ENCODE peak calls at places on chromosomes 3 and 15, in six cellular contexts. J is cardiac fibroblast, T is mesothelial cell of epicardium, M is HFFc6, X is astrocyte of the spinal cord, B is B cell. U is an unnamed sample.

GRCh38 chr3:150528359-150528797 is 17.9 kb downstream of the SERP1 start:
- DNase-seq in X (peak), B (no peak), T (no peak), M (peak), J (peak), U (peak)

GRCh38 chr3:153043729-153044314 is 118.2 kb upstream of the RAP2B start:
- DNase-seq in J (peak), X (peak), B (no peak), M (peak), T (no peak), U (no peak)

GRCh38 chr3:149751551-149751950 is 738 bp downstream of the COMMD2 start:
- DNase-seq in J (no peak), M (no peak), X (no peak), B (no peak), T (no peak), U (no peak)

GRCh38 chr15:69081310-69082004 is 67.0 kb downstream of the NOX5 start:
- DNase-seq in B (no peak), J (peak), M (peak), T (no peak), X (peak), U (no peak)

GRCh38 chr15:98722209-98722608 is 73.9 kb downstream of the IGF1R start:
- DNase-seq in X (no peak), J (no peak), B (no peak), M (no peak), T (no peak), U (no peak)

GRCh38 chr3:176651622-176652021 is 545.7 kb downstream of the TBL1XR1 start:
- DNase-seq in X (no peak), J (peak), M (no peak), T (no peak), B (no peak), U (no peak)

GRCh38 chr3:138124689-138125420 is 7.3 kb downstream of the A4GNT start:
- DNase-seq in X (peak), T (no peak), M (peak), J (peak), B (no peak), U (no peak)

GRCh38 chr3:170189396-170190256 is 8.1 kb upstream of the PHC3 start:
- DNase-seq in B (no peak), M (no peak), T (no peak), J (no peak), X (no peak), U (no peak)

GRCh38 chr3:183094711-183095110 is 4.6 kb downstream of the MCCC1 start:
- DNase-seq in J (no peak), M (no peak), T (no peak), B (no peak), X (no peak), U (no peak)

GRCh38 chr3:138049157-138049919 is 39.4 kb downstream of the CLDN18 start:
- DNase-seq in J (peak), X (peak), M (peak), T (no peak), B (no peak), U (no peak)

GRCh38 chr3:138325990-138326389 is 3.7 kb downstream of the NME9 start:
- DNase-seq in T (no peak), J (no peak), B (no peak), M (no peak), X (no peak), U (no peak)

GRCh38 chr3:40079203-40079844 is 230.2 kb upstream of the EIF1B start:
- DNase-seq in T (no peak), M (peak), J (peak), B (no peak), X (peak), U (no peak)

GRCh38 chr3:13785351-13785750 is 94.5 kb downstream of the WNT7A start:
- DNase-seq in T (no peak), B (no peak), J (no peak), M (no peak), X (no peak), U (no peak)

GRCh38 chr3:33975463-33975862 is 177.0 kb downstream of the PDCD6IP start:
- DNase-seq in J (peak), B (no peak), T (no peak), M (no peak), X (no peak), U (no peak)

GRCh38 chr3:42129014-42129953 is 38.1 kb downstream of the TRAK1 start:
- DNase-seq in T (no peak), X (peak), J (no peak), B (no peak), M (no peak), U (no peak)

GRCh38 chr15:95923797-95924196 is 406.7 kb upstream of the NR2F2 start:
- DNase-seq in J (no peak), B (no peak), M (no peak), T (no peak), X (no peak), U (no peak)

DNA sequence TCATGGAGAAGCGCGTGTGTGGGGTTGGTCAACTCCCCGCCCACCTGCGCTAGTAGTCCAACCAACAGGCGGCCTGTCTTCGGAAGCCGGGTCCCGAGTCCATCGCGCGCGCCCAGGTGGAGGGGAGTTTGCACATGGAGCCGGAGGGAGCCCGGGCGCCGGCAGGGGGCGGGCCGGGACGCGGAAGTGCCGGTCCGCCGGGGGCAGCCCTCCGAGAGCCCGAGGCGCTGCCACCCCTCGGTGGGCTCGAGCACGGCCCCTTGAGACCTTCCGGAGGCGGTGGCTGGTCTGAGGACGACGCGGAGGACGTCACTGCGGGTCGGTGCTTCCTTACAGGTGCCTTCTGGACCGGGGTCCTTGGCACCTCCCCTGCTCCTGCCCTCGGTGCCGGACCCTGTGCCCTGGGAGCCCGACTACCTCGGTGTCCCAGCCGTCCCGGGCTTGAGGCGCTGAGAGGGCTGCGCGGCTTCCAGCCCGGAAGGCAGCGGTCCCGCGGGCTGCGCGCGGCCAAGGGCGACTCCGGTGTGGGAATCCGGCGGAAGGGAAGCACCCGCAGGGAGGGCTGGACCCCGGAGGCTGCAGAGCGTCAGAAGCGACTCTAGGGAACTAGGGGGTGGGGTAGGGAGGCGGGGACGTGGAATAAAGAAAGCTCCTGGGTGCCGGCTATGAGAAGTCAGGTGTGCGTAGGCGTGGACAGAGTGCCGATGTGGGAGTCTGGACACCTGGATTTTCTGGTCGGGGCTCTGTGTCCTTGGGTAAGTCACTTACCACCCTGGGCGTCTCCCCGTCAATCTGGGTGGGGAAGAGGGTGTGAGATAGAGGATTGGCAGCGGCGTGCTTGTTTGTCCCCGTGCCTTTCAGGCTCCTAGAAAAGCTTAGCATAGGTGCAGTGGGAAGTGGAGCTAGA is 212.3 kb downstream of the FGF12 start:
- DNase-seq in J (no peak), B (peak), X (no peak), T (peak), M (no peak), U (no peak)
- TF ChIP-seq CTCF in J (no peak), B (peak), X (no peak), T (peak), M (no peak), U (no peak)

DNA sequence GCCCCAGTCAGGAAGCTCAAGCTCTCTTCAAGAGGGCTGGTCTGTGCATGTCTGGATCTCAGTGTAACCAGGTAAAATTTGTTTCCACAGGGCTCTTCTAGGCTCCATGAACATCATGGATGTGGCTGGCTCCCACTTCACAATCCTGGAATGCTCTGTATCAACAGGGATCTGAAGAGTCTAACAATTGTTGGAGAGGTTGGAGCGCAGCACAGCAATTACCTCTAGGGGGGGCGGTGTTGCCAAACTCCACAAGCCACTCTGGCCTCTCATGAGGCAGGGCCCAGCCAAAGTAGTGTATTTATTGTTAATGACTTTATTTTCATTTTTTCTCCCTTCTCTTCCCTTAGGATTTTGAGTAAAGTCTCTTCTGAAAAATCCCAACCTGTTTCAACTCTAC is 6.1 kb upstream of the EIF2B5 start:
- DNase-seq in M (peak), T (no peak), X (peak), B (no peak), J (peak), U (peak)
- TF ChIP-seq CTCF in M (peak), T (no peak), X (peak), B (peak), J (peak), U (peak)

GRCh38 chr15:78684645-78685044 is 43.6 kb upstream of the CHRNB4 start:
- DNase-seq in X (no peak), M (no peak), B (no peak), J (no peak), T (no peak), U (no peak)
- TF ChIP-seq CTCF in X (no peak), M (no peak), B (no peak), J (no peak), T (no peak), U (no peak)

GRCh38 chr15:73732911-73733310 is 20.2 kb downstream of the INSYN1 start:
- DNase-seq in J (no peak), M (no peak), T (no peak), X (no peak), B (no peak), U (no peak)
- TF ChIP-seq CTCF in J (no peak), M (no peak), T (no peak), X (no peak), B (no peak), U (no peak)

GRCh38 chr15:54594115-54594514 is 602.6 kb downstream of the RSL24D1 start:
- DNase-seq in T (no peak), J (no peak), X (no peak), B (no peak), M (no peak), U (no peak)
- TF ChIP-seq CTCF in T (no peak), J (no peak), X (no peak), B (no peak), M (no peak), U (no peak)

DNA sequence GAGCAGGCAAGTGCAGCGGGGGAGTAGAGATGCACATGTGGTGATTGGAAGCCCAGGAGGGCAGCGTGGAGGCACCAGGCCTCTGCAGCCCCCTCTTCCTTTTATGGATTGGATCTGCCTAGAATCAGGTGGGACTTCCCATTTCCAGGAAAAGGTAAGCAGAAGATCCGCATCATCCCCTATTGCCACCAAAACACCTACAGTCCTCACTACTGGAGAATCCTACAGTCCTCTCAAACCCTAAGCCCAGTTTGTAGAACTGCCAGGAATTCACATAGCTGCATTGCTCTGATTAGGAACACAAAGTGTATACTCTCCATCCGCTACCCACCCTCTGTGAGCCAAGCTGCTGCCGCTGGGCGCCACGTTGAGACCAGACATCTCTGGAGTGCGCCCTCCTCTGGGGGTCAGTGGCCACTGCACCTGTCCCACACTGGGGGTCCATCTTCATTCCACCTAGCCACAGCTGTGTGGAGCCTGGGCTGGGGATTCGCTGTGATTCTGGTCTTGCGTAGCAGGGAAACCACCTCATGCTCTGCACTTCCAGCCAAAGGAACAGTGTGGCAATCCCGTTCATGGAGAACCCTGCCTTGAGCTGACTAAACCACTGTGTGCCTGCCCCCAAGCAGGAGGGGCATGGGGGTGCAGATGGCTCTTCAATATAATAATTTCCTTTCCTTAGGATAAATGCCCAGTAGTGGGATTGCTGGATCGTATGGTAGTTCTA is 88.9 kb upstream of the PTX3 start:
- DNase-seq in T (no peak), J (peak), B (no peak), M (no peak), X (no peak), U (no peak)
- TF ChIP-seq CTCF in T (peak), J (peak), B (no peak), M (peak), X (peak), U (no peak)

U was measured in GM20000.